ENCODE peak calls at places on chromosome 16, in ten cellular contexts. A is EH; F is A172; W is effector CD4-positive, alpha-beta T cell; M is H9; P is tibial nerve; E is neural crest cell; U is body of pancreas; G is kidney epithelial cell; T is Calu3. V is an unnamed sample.

GRCh38 chr16:5438591-5438990 is 341.0 kb upstream of the EEF2KMT start:
- DNase-seq in M (no peak), W (no peak), T (peak; percentile 11), U (no peak), F (no peak), G (no peak), P (no peak), E (no peak), A (no peak), V (peak; percentile 26)

GRCh38 chr16:70697601-70698170 is 11.8 kb upstream of the MTSS2 start:
- DNase-seq in T (no peak), A (peak; percentile 86), G (no peak), F (peak; percentile 80), W (no peak), E (no peak), M (no peak), P (no peak), U (no peak), V (peak; percentile 22)

GRCh38 chr16:22380529-22380928 is 6.1 kb upstream of the CDR2 start:
- DNase-seq in E (no peak), U (no peak), G (no peak), F (no peak), A (peak; percentile 57), T (no peak), W (no peak), M (no peak), P (no peak), V (no peak)

GRCh38 chr16:49961087-49961486 is 63.9 kb upstream of the CNEP1R1 start:
- DNase-seq in W (no peak), E (no peak), T (no peak), P (no peak), F (no peak), U (no peak), A (peak; percentile 63), M (no peak), G (no peak), V (no peak)

GRCh38 chr16:89324056-89325010 is 106.8 kb downstream of the ZNF778 start:
- DNase-seq in E (no peak), P (no peak), U (no peak), F (peak; percentile 93), G (no peak), M (no peak), T (no peak), A (peak; percentile 87), W (no peak), V (no peak)

GRCh38 chr16:81939164-81940067 is 71.9 kb downstream of the SDR42E1 start:
- DNase-seq in E (no peak), U (no peak), P (no peak), G (no peak), T (no peak), F (peak; percentile 54), A (no peak), W (no peak), M (peak; percentile 73), V (peak; percentile 96)

GRCh38 chr16:46573008-46573833 is 48.0 kb downstream of the SHCBP1 start:
- DNase-seq in T (no peak), A (peak; percentile 79), U (no peak), E (no peak), F (peak; percentile 83), G (peak; percentile 14), P (no peak), W (no peak), M (peak; percentile 41), V (peak; percentile 77)

GRCh38 chr16:89422527-89422904 is 67.8 kb downstream of the ANKRD11 start:
- DNase-seq in G (no peak), E (no peak), A (peak; percentile 80), P (no peak), T (no peak), W (no peak), F (peak; percentile 66), M (no peak), U (no peak), V (no peak)

GRCh38 chr16:66890796-66891195 is 10.5 kb downstream of the PDP2 start:
- DNase-seq in E (no peak), W (no peak), T (no peak), P (no peak), M (no peak), F (no peak), G (no peak), A (no peak), U (no peak), V (no peak)

GRCh38 chr16:50841081-50841886 is 99.4 kb downstream of the CYLD start:
- DNase-seq in A (no peak), U (peak; percentile 6), G (no peak), P (no peak), M (peak; percentile 54), W (peak; percentile 13), E (no peak), F (no peak), T (no peak), V (peak; percentile 67)

GRCh38 chr16:21611178-21611545 is 11.8 kb downstream of the METTL9 start:
- DNase-seq in T (no peak), F (no peak), U (no peak), M (no peak), E (no peak), G (no peak), W (no peak), P (no peak), A (peak; percentile 31), V (no peak)

GRCh38 chr16:22614271-22614947 is 103.7 kb downstream of the NPIPB5 start:
- DNase-seq in A (peak; percentile 46), M (no peak), G (peak; percentile 79), E (no peak), T (peak; percentile 92), F (peak; percentile 8), U (peak; percentile 91), W (no peak), P (no peak), V (no peak)

GRCh38 chr16:27203429-27204231 is at the start of gene KDM8:
- DNase-seq in U (peak; percentile 100), A (peak; percentile 100), W (peak; percentile 100), F (peak; percentile 100), G (peak; percentile 99), M (peak; percentile 99), T (peak; percentile 99), E (peak; percentile 96), P (peak; percentile 94), V (peak; percentile 100)

GRCh38 chr16:80804451-80805383 is at the start of gene CDYL2:
- DNase-seq in G (no peak), M (peak; percentile 32), A (peak; percentile 69), W (peak; percentile 12), P (no peak), U (peak; percentile 46), T (peak; percentile 55), F (no peak), E (peak; percentile 4), V (no peak)

GRCh38 chr16:4288148-4288921 is 15.5 kb upstream of the TFAP4 start:
- DNase-seq in T (peak; percentile 93), E (peak; percentile 81), M (peak; percentile 89), G (no peak), A (peak; percentile 65), F (peak; percentile 76), W (peak; percentile 82), U (peak; percentile 77), P (peak; percentile 66), V (peak; percentile 79)

GRCh38 chr16:85004587-85005205 is 6.6 kb downstream of the ZDHHC7 start:
- DNase-seq in M (no peak), T (no peak), G (peak; percentile 82), U (no peak), F (peak; percentile 85), W (no peak), E (no peak), P (no peak), A (peak; percentile 95), V (peak; percentile 75)

GRCh38 chr16:48918520-48919258 is 308.7 kb upstream of the N4BP1 start:
- DNase-seq in T (no peak), W (no peak), P (no peak), A (peak; percentile 9), G (peak; percentile 25), E (no peak), U (no peak), M (no peak), F (peak; percentile 35), V (peak; percentile 65)

GRCh38 chr16:4239682-4240175 is 2.2 kb downstream of the SRL start:
- DNase-seq in P (no peak), G (no peak), T (no peak), E (no peak), A (no peak), F (no peak), W (no peak), M (no peak), U (no peak), V (no peak)

GRCh38 chr16:49674255-49674980 is 181.5 kb downstream of the ZNF423 start:
- DNase-seq in W (no peak), G (no peak), E (no peak), F (no peak), U (no peak), A (peak; percentile 57), M (no peak), T (no peak), P (no peak), V (no peak)

GRCh38 chr16:12589676-12590075 is 214.0 kb downstream of the CPPED1 start:
- DNase-seq in A (no peak), E (no peak), P (no peak), M (no peak), G (no peak), F (no peak), U (no peak), T (no peak), W (no peak), V (no peak)

GRCh38 chr16:31193874-31194273 is 8.7 kb downstream of the PYCARD start:
- DNase-seq in P (no peak), U (no peak), T (no peak), G (no peak), A (no peak), F (no peak), E (no peak), W (no peak), M (no peak), V (no peak)

GRCh38 chr16:22314661-22315626 is 17.7 kb downstream of the POLR3E start:
- DNase-seq in G (no peak), A (no peak), T (no peak), U (no peak), W (no peak), P (no peak), E (no peak), F (no peak), M (no peak), V (no peak)

GRCh38 chr16:59045496-59045895 is 311.4 kb upstream of the GOT2 start:
- DNase-seq in F (no peak), W (no peak), T (no peak), U (no peak), M (no peak), G (no peak), P (no peak), A (peak; percentile 67), E (no peak), V (peak; percentile 10)

GRCh38 chr16:76768948-76769347 is 422.0 kb upstream of the MON1B start:
- DNase-seq in P (no peak), T (no peak), U (no peak), W (no peak), G (no peak), F (no peak), E (no peak), M (no peak), A (no peak), V (no peak)

GRCh38 chr16:7443966-7444365 is 111.3 kb downstream of the RBFOX1 start:
- DNase-seq in T (no peak), P (no peak), W (no peak), F (no peak), G (no peak), M (no peak), E (no peak), A (no peak), U (no peak), V (no peak)

GRCh38 chr16:76194621-76195015 is 82.6 kb upstream of the CNTNAP4 start:
- DNase-seq in E (no peak), T (no peak), U (peak; percentile 21), M (no peak), W (no peak), G (peak; percentile 53), A (no peak), F (no peak), P (no peak), V (peak; percentile 49)

GRCh38 chr16:22425036-22425801 is 50.8 kb upstream of the CDR2 start:
- DNase-seq in U (peak; percentile 8), W (no peak), F (no peak), E (no peak), A (peak; percentile 81), M (no peak), G (no peak), T (no peak), P (peak; percentile 77), V (no peak)

GRCh38 chr16:645852-646678 is 3.1 kb upstream of the WDR90 start:
- DNase-seq in G (no peak), W (no peak), M (no peak), U (no peak), E (no peak), A (no peak), F (no peak), T (no peak), P (no peak), V (no peak)

V was measured in mesendoderm.